ENCODE peak calls at places on chromosome 11, in four cellular contexts. A, E, M and J are unnamed samples.

GRCh38 chr11:103923473-103923931 is 112.9 kb upstream of the DDI1 start:
- DNase-seq in E (no peak), M (no peak), A (no peak), J (no peak)

GRCh38 chr11:70200212-70200844 is 2.8 kb upstream of the FADD start:
- DNase-seq in E (no peak), M (no peak), A (no peak), J (no peak)

GRCh38 chr11:12180257-12181205 is 70.1 kb downstream of the MICAL2 start:
- DNase-seq in A (no peak), E (no peak), M (no peak), J (no peak)

GRCh38 chr11:108122166-108122628 is 830 bp downstream of the ACAT1 start:
- DNase-seq in M (no peak), A (no peak), E (no peak), J (peak; percentile 32)

GRCh38 chr11:27950339-27950738 is 157.6 kb downstream of the KIF18A start:
- DNase-seq in M (no peak), E (no peak), A (no peak), J (no peak)

GRCh38 chr11:72293910-72294533 is 50.0 kb upstream of the PHOX2A start:
- DNase-seq in A (no peak), M (no peak), E (no peak), J (no peak)

GRCh38 chr11:103585911-103586310 is 450.5 kb upstream of the DDI1 start:
- DNase-seq in M (no peak), E (no peak), A (no peak), J (no peak)

GRCh38 chr11:67033661-67034166 is 10.8 kb downstream of the SYT12 start:
- DNase-seq in E (no peak), M (no peak), A (peak; percentile 23), J (peak; percentile 48)

GRCh38 chr11:257766-258493 is 20.3 kb upstream of the NLRP6 start:
- DNase-seq in M (no peak), A (no peak), E (no peak), J (no peak)

GRCh38 chr11:102287963-102288744 is 29.1 kb upstream of the BIRC3 start:
- DNase-seq in A (peak; percentile 10), E (peak; percentile 14), M (no peak), J (peak; percentile 71)

GRCh38 chr11:130671801-130672700 is 223.6 kb downstream of the ADAMTS15 start:
- DNase-seq in A (no peak), E (no peak), M (no peak), J (no peak)

GRCh38 chr11:47667135-47667534 is 24.8 kb upstream of the MTCH2 start:
- DNase-seq in A (no peak), E (no peak), M (no peak), J (no peak)